ENCODE peak calls at places on chromosome 21, in six cellular contexts. One of them, this sample, is unnamed. For H3K9me3 and H3K4me1, the result is how much of the 10 kb centered on the place peaks cover.

GRCh38 chr21:24290151-24290833 is 1317.0 kb downstream of the MRPL39 start:
- DNase-seq in aorta: no peak
- DNase-seq in ascending aorta: no peak
- DNase-seq in lung: no peak
- DNase-seq in A673: no peak
- DNase-seq in IMR-90: no peak
- DNase-seq in this sample: no peak

GRCh38 chr21:17732306-17732705 is 86.8 kb downstream of the C21orf91 start:
- DNase-seq in aorta: no peak
- DNase-seq in ascending aorta: no peak
- DNase-seq in lung: no peak
- DNase-seq in A673: peak
- DNase-seq in IMR-90: peak
- DNase-seq in this sample: no peak

GRCh38 chr21:22225299-22225698 is 1227.1 kb downstream of the NCAM2 start:
- DNase-seq in aorta: no peak
- DNase-seq in ascending aorta: no peak
- DNase-seq in lung: no peak
- DNase-seq in A673: no peak
- DNase-seq in IMR-90: no peak
- DNase-seq in this sample: no peak

GRCh38 chr21:39319814-39320332 is 6.4 kb upstream of the BRWD1 start:
- DNase-seq in aorta: no peak
- DNase-seq in ascending aorta: no peak
- DNase-seq in lung: no peak
- DNase-seq in A673: no peak
- DNase-seq in IMR-90: peak
- DNase-seq in this sample: no peak

GRCh38 chr21:33080376-33080775 is 10.4 kb downstream of the OLIG1 start:
- DNase-seq in aorta: no peak
- DNase-seq in ascending aorta: no peak
- DNase-seq in lung: no peak
- DNase-seq in A673: no peak
- DNase-seq in IMR-90: no peak
- DNase-seq in this sample: no peak

GRCh38 chr21:28991861-28992525 is 684 bp downstream of the LTN1 start:
- DNase-seq in aorta: no peak
- DNase-seq in ascending aorta: no peak
- DNase-seq in lung: no peak
- DNase-seq in A673: no peak
- DNase-seq in IMR-90: no peak
- DNase-seq in this sample: no peak

GRCh38 chr21:45110873-45111624 is 36.7 kb downstream of the ADARB1 start:
- DNase-seq in aorta: no peak
- DNase-seq in ascending aorta: no peak
- DNase-seq in lung: no peak
- DNase-seq in A673: no peak
- DNase-seq in IMR-90: no peak
- DNase-seq in this sample: no peak

GRCh38 chr21:44912158-44912473 is 8.6 kb downstream of the ITGB2 start:
- DNase-seq in aorta: no peak
- DNase-seq in ascending aorta: no peak
- DNase-seq in lung: no peak
- DNase-seq in A673: no peak
- DNase-seq in IMR-90: no peak
- DNase-seq in this sample: no peak

GRCh38 chr21:32719085-32719484 is 8.7 kb downstream of the SYNJ1 start:
- DNase-seq in aorta: no peak
- DNase-seq in ascending aorta: no peak
- DNase-seq in lung: no peak
- DNase-seq in A673: no peak
- DNase-seq in IMR-90: no peak
- DNase-seq in this sample: no peak

GRCh38 chr21:32962286-32962685 is 63.4 kb upstream of the OLIG2 start:
- DNase-seq in aorta: no peak
- DNase-seq in ascending aorta: no peak
- DNase-seq in lung: no peak
- DNase-seq in A673: no peak
- DNase-seq in IMR-90: no peak
- DNase-seq in this sample: no peak

GRCh38 chr21:20971296-20971921 is 26.8 kb upstream of the NCAM2 start:
- DNase-seq in aorta: no peak
- DNase-seq in ascending aorta: no peak
- DNase-seq in lung: no peak
- DNase-seq in A673: peak
- DNase-seq in IMR-90: peak
- DNase-seq in this sample: no peak

GRCh38 chr21:31173881-31174555 is 135.7 kb upstream of the KRTAP19-8 start:
- DNase-seq in aorta: no peak
- DNase-seq in ascending aorta: no peak
- DNase-seq in lung: no peak
- DNase-seq in A673: no peak
- DNase-seq in IMR-90: no peak
- DNase-seq in this sample: peak

GRCh38 chr21:31730687-31731111 is 1.2 kb downstream of the SCAF4 start:
- DNase-seq in aorta: no peak
- DNase-seq in ascending aorta: no peak
- DNase-seq in lung: no peak
- DNase-seq in A673: peak
- DNase-seq in IMR-90: peak
- DNase-seq in this sample: no peak

DNA sequence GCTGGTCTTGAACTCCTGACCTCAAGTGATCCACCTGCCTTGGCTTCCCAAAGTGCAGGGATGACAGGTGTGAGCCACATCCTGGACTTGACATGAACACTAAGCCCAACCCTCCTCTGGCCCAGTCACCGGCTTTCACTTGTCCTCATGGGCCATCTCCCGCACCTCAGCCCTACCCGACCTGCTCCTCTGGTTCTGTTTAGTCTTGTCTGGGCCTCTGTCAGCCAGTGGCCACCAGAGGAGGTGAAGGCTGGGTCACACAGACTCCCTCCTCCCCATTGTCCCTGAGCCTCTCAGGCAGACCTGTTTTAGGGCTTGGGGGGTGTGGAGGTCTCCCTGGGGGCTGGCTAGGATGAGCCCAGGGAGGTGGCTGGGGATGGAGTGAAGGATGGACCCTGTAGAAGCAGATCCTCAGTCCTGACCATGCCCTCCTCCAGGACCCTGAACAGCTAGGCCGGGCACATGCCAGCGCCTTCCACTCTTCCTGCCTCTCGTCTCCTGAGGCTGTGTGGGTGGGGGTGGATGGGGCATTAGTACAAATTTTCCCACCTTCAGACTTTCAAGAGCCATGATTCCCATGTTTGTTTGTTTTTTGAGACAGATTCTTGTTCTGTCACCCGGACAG is 26.1 kb upstream of the UMODL1 start:
- DNase-seq in aorta: no peak
- DNase-seq in ascending aorta: no peak
- DNase-seq in lung: no peak
- DNase-seq in A673: no peak
- DNase-seq in IMR-90: no peak
- DNase-seq in this sample: no peak
- H3K9me3 ChIP-seq in aorta: under half
- H3K9me3 ChIP-seq in ascending aorta: under half
- H3K9me3 ChIP-seq in lung: under half
- H3K9me3 ChIP-seq in A673: under half
- H3K9me3 ChIP-seq in IMR-90: under half
- H3K9me3 ChIP-seq in this sample: under half

GRCh38 chr21:37455504-37455911 is 88.9 kb downstream of the DYRK1A start:
- DNase-seq in aorta: no peak
- DNase-seq in ascending aorta: no peak
- DNase-seq in lung: no peak
- DNase-seq in A673: peak
- DNase-seq in IMR-90: peak
- DNase-seq in this sample: no peak
- H3K4me1 ChIP-seq in aorta: under half
- H3K4me1 ChIP-seq in ascending aorta: under half
- H3K4me1 ChIP-seq in lung: half or more
- H3K4me1 ChIP-seq in A673: half or more
- H3K4me1 ChIP-seq in IMR-90: under half
- H3K4me1 ChIP-seq in this sample: under half

DNA sequence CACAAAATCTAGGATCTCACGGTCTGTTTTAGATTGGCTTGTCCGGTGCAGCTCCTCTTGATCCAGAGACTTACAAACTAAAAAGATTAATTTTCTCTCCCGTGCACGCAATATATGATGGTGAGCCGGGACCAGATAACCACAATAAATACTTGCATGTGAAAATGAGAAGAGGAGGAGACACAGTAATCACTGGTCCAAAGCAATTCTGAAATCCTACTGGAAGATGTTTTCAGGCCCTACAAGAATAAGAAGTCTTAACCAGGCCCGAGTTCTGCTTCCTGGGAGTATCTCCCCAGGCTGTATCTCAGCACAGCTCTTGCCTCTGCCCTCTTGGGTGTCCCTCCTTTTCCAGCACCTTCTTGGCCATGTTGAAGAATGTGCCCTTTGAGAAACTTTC is 1.0 kb upstream of the WDR4 start:
- DNase-seq in aorta: no peak
- DNase-seq in ascending aorta: no peak
- DNase-seq in lung: no peak
- DNase-seq in A673: no peak
- DNase-seq in IMR-90: no peak
- DNase-seq in this sample: no peak
- H3K4me3 ChIP-seq in aorta: no peak
- H3K4me3 ChIP-seq in ascending aorta: peak
- H3K4me3 ChIP-seq in lung: no peak
- H3K4me3 ChIP-seq in A673: peak
- H3K4me3 ChIP-seq in IMR-90: peak
- H3K4me3 ChIP-seq in this sample: peak

GRCh38 chr21:26948194-26948593 is 18.7 kb downstream of the ADAMTS5 start:
- DNase-seq in aorta: no peak
- DNase-seq in ascending aorta: no peak
- DNase-seq in lung: no peak
- DNase-seq in A673: no peak
- DNase-seq in IMR-90: peak
- DNase-seq in this sample: no peak
- H3K9me3 ChIP-seq in aorta: under half
- H3K9me3 ChIP-seq in ascending aorta: under half
- H3K9me3 ChIP-seq in lung: under half
- H3K9me3 ChIP-seq in A673: under half
- H3K9me3 ChIP-seq in IMR-90: under half
- H3K9me3 ChIP-seq in this sample: under half

DNA sequence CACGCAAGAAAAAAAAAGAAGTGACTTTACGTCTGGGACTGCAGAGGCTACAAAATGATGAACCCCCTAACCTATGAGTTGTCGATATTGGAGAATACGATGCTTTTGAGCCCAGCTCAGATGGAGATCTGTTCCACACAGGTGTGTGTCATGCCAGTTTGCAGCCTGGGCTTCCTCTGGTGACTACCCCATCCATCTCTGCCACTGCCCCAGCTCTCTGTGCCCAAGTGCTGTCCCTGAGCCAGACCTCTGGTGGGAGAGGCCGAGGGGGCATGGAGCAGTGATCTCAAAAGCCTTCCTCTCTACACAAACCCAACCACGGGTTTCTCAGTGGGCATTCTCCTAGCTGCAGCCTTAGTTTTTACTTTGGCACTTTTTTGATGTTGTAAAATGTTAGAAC is 141.0 kb downstream of the CLIC6 start:
- DNase-seq in aorta: no peak
- DNase-seq in ascending aorta: no peak
- DNase-seq in lung: no peak
- DNase-seq in A673: no peak
- DNase-seq in IMR-90: no peak
- DNase-seq in this sample: no peak
- H3K4me1 ChIP-seq in aorta: under half
- H3K4me1 ChIP-seq in ascending aorta: under half
- H3K4me1 ChIP-seq in lung: under half
- H3K4me1 ChIP-seq in A673: under half
- H3K4me1 ChIP-seq in IMR-90: half or more
- H3K4me1 ChIP-seq in this sample: under half